ENCODE peak calls at places on chromosomes 4 and X, in seven cellular contexts. A is effector CD4-positive, alpha-beta T cell; V is hypothalamus; Y is dorsolateral prefrontal cortex; I is lung; F is activated T-helper 9 cell treated with anti-CD3 and anti-CD28 coated beads, Interleukin-2, amount 50 U/mL, for 16 hours; D is iPS-NIHi11. G is an unnamed sample.

GRCh38 chr4:76251448-76252270 is at the start of gene FAM47E:
- DNase-seq in A (no peak), V (peak; percentile 63), Y (peak; percentile 84), I (peak; percentile 82), F (peak; percentile 8), D (peak; percentile 93), G (peak; percentile 78)

GRCh38 chr4:34953145-34953799 is 1291.0 kb downstream of the ARAP2 start:
- DNase-seq in A (no peak), V (no peak), Y (no peak), I (no peak), F (no peak), D (peak; percentile 8), G (no peak)

GRCh38 chr4:88859191-88859812 is 161.7 kb upstream of the NAP1L5 start:
- DNase-seq in A (no peak), V (no peak), Y (no peak), I (no peak), F (no peak), D (no peak), G (no peak)

GRCh38 chr4:102608190-102608589 is 107.0 kb downstream of the NFKB1 start:
- DNase-seq in A (no peak), V (no peak), Y (no peak), I (no peak), F (no peak), D (no peak), G (no peak)

GRCh38 chr4:149292422-149293055 is 523.1 kb downstream of the IQCM start:
- DNase-seq in A (no peak), V (no peak), Y (no peak), I (no peak), F (no peak), D (no peak), G (no peak)

GRCh38 chr4:8707045-8707781 is 114.6 kb downstream of the CPZ start:
- DNase-seq in A (no peak), V (no peak), Y (peak; percentile 20), I (no peak), F (no peak), D (peak; percentile 35), G (no peak)

GRCh38 chrX:131792789-131793462 is 230.2 kb upstream of the STK26 start:
- DNase-seq in A (peak; percentile 92), V (no peak), Y (peak; percentile 77), I (peak; percentile 92), F (peak; percentile 72), D (peak; percentile 9), G (peak; percentile 85)

GRCh38 chrX:2701600-2701999 is 10.5 kb downstream of the CD99 start:
- DNase-seq in A (no peak), V (no peak), Y (no peak), I (no peak), F (no peak), D (no peak), G (no peak)

GRCh38 chrX:32530802-32531403 is 680.4 kb downstream of the DMD start:
- DNase-seq in A (no peak), V (peak; percentile 4), Y (no peak), I (no peak), F (no peak), D (no peak), G (no peak)

GRCh38 chr4:132001542-132001941 is 1147.6 kb upstream of the PCDH10 start:
- DNase-seq in A (no peak), V (no peak), Y (no peak), I (no peak), F (no peak), D (no peak), G (no peak)

GRCh38 chr4:39664828-39665731 is 26.4 kb upstream of the SMIM14 start:
- DNase-seq in A (no peak), V (no peak), Y (no peak), I (no peak), F (no peak), D (no peak), G (no peak)

GRCh38 chr4:27684501-27685077 is 823.9 kb downstream of the STIM2 start:
- DNase-seq in A (no peak), V (peak; percentile 58), Y (peak; percentile 68), I (no peak), F (no peak), D (peak; percentile 45), G (peak; percentile 33)

GRCh38 chr4:108029731-108030130 is 40.0 kb downstream of the HADH start:
- DNase-seq in A (no peak), V (no peak), Y (no peak), I (no peak), F (no peak), D (no peak), G (no peak)

G was measured in left cardiac atrium.